ENCODE peak calls at places on chromosomes 2 and 18, in six cellular contexts. C, X, D, S, V and I are unnamed samples.

GRCh38 chr2:72142743-72143440 is 4.8 kb downstream of the CYP26B1 start:
- DNase-seq in V (no peak), C (no peak), X (peak), S (no peak), D (no peak), I (no peak)

GRCh38 chr18:60794802-60795201 is 422.2 kb upstream of the MC4R start:
- DNase-seq in X (no peak), D (no peak), S (no peak), V (no peak), C (no peak), I (no peak)

GRCh38 chr18:48743046-48743445 is 204.2 kb downstream of the CTIF start:
- DNase-seq in X (no peak), D (no peak), V (no peak), C (no peak), S (no peak), I (no peak)

GRCh38 chr2:71925268-71926097 is 222.2 kb downstream of the CYP26B1 start:
- DNase-seq in D (no peak), V (no peak), X (no peak), S (no peak), C (no peak), I (no peak)

GRCh38 chr18:79064228-79064627 is 5.0 kb upstream of the ATP9B start:
- DNase-seq in S (no peak), X (no peak), C (no peak), V (no peak), D (no peak), I (no peak)

GRCh38 chr2:152078662-152079061 is 20.2 kb downstream of the CACNB4 start:
- DNase-seq in X (no peak), D (no peak), V (peak), C (no peak), S (no peak), I (no peak)

GRCh38 chr18:48138211-48138610 is 207.8 kb upstream of the SMAD2 start:
- DNase-seq in V (no peak), C (no peak), D (no peak), X (peak), S (no peak), I (no peak)

GRCh38 chr2:179911569-179911968 is 50.2 kb upstream of the ZNF385B start:
- DNase-seq in C (no peak), X (no peak), S (no peak), V (no peak), D (no peak), I (no peak)

GRCh38 chr2:45913539-45913938 is 262.1 kb downstream of the PRKCE start:
- DNase-seq in V (no peak), D (no peak), C (no peak), S (no peak), X (no peak), I (no peak)

GRCh38 chr2:240598311-240598911 is 11.9 kb downstream of the CAPN10 start:
- DNase-seq in V (no peak), D (no peak), S (no peak), X (no peak), C (no peak), I (no peak)